ENCODE peak calls at places on chromosomes 7 and 10, in five cellular contexts. L is heart right ventricle, W is Peyer's patch, Z is aorta, M is body of pancreas. Q is an unnamed sample. For H3K4me1, the result is how much of the 10 kb centered on the place peaks cover.

GRCh38 chr7:7720193-7720592 is 1.8 kb upstream of the RPA3 start:
- DNase-seq in M (no peak), W (no peak), Z (no peak), L (no peak), Q (no peak)

GRCh38 chr10:43759216-43759615 is 110.5 kb upstream of the ZNF32 start:
- DNase-seq in M (no peak), Z (no peak), L (no peak), W (no peak), Q (no peak)

GRCh38 chr10:34956756-34957155 is 133.4 kb downstream of the CUL2 start:
- DNase-seq in L (no peak), M (no peak), Z (no peak), W (no peak), Q (no peak)

GRCh38 chr7:16563281-16564022 is 36.8 kb downstream of the LRRC72 start:
- DNase-seq in W (no peak), Z (no peak), M (no peak), L (no peak), Q (no peak)

GRCh38 chr10:110200518-110200917 is 6.9 kb upstream of the MXI1 start:
- DNase-seq in L (no peak), W (no peak), Z (no peak), M (no peak), Q (no peak)

GRCh38 chr10:70930251-70931000 is 42.1 kb upstream of the PCBD1 start:
- DNase-seq in L (no peak), W (no peak), Z (no peak), M (no peak), Q (no peak)

GRCh38 chr10:69505636-69506318 is 54.5 kb downstream of the TSPAN15 start:
- DNase-seq in W (peak), Z (no peak), L (no peak), M (no peak), Q (no peak)

GRCh38 chr7:16078076-16078952 is 343.0 kb downstream of the CRPPA start:
- DNase-seq in W (no peak), M (peak), L (no peak), Z (no peak), Q (no peak)

GRCh38 chr7:137757146-137757925 is 89.4 kb downstream of the DGKI start:
- DNase-seq in L (no peak), Z (no peak), M (no peak), W (no peak), Q (no peak)

GRCh38 chr10:44956717-44957706 is 2.6 kb upstream of the RASSF4 start:
- DNase-seq in M (no peak), Z (no peak), W (no peak), L (no peak), Q (no peak)

GRCh38 chr7:7843972-7844371 is 124.6 kb upstream of the GLCCI1 start:
- DNase-seq in L (no peak), W (no peak), M (no peak), Z (no peak), Q (no peak)

GRCh38 chr10:3053145-3053544 is 14.2 kb upstream of the PFKP start:
- DNase-seq in M (no peak), Z (no peak), W (no peak), L (no peak), Q (no peak)

GRCh38 chr10:3054816-3055202 is 12.5 kb upstream of the PFKP start:
- DNase-seq in Z (no peak), M (no peak), L (no peak), W (no peak), Q (no peak)

GRCh38 chr10:3051686-3052085 is 15.7 kb upstream of the PFKP start:
- DNase-seq in Z (no peak), M (no peak), L (no peak), W (no peak), Q (no peak)

GRCh38 chr10:3056280-3057037 is 10.9 kb upstream of the PFKP start:
- DNase-seq in W (no peak), Z (no peak), L (no peak), M (no peak), Q (no peak)

DNA sequence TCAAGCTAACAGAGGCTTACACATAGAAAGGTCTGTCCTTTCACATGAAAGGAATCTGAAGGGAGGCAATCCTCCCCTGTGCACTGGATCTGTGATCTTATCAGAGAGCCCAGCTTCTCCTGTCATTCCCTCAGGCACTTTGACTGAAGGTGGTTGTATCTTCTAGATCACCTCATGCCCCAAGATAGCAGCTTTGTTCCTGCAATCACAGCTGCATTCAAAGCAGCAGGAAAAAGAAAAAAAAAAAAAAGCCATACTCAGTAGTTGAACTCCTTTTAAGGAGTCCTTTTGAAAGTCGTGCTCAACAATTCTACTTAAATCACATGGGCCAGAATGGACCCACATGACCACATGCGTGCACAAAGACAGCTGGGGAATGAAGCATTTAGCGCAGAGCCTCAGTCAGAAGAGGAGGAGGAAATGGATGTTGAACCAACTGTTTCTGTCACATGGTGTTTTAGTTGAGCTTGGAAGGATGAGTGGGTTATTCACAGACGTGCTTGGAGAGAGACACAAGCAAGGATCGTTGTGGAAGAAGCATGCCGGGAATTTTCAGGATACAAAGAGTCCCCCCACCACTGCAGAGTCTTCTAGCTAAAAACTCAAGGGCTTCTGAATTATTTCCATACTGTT is 13.0 kb upstream of the PFKP start:
- DNase-seq in Z (no peak), W (no peak), M (no peak), L (no peak), Q (no peak)
- H3K4me1 ChIP-seq in Z (under half), W (under half), M (under half), L (under half), Q (under half)

DNA sequence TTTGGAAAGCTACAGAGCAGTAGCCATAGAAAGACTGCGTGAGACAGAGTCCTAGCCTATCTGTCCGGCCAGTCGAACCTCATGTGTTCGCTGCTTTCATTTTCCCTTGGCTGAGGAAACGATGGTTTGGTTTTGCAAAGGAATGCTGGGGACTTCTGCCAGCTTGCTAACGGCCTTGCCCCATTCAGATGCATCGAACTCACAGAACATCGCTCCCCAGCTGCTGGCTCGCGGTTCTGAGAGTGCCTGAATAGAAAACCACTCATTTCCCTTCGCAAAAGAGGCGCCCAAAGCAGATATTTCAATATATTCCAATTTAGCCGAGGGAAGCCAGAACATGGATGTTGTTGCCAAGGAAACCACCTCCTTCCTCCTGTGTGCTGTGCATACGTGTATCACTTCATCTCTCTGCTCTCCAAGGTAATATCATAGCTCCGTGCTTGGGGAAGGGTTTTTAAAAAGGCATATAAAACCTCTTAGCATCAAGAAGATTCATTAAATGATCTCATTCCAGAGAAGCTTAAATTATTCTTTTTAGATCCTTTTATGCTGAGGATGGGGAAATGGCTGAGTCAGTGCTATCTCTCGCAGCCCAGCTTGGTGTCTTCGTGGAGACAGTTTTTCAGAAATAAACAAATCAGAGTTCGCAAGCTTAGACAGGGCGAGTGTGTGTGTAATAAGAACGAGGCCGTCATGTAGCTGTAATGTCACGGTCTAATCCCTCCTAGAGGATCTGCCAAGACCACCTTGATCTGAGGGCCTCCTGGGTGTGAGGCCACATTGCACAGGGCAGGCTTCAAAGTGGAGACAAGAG is 215.2 kb downstream of the RPS24 start:
- DNase-seq in L (no peak), M (peak), W (no peak), Z (no peak), Q (peak)
- H3K4me1 ChIP-seq in L (under half), M (under half), W (under half), Z (under half), Q (under half)

GRCh38 chr7:4740796-4741195 is 34.6 kb upstream of the AP5Z1 start:
- DNase-seq in L (no peak), W (no peak), M (no peak), Z (no peak), Q (no peak)
- H3K4me1 ChIP-seq in L (half or more), W (under half), M (under half), Z (under half), Q (under half)

DNA sequence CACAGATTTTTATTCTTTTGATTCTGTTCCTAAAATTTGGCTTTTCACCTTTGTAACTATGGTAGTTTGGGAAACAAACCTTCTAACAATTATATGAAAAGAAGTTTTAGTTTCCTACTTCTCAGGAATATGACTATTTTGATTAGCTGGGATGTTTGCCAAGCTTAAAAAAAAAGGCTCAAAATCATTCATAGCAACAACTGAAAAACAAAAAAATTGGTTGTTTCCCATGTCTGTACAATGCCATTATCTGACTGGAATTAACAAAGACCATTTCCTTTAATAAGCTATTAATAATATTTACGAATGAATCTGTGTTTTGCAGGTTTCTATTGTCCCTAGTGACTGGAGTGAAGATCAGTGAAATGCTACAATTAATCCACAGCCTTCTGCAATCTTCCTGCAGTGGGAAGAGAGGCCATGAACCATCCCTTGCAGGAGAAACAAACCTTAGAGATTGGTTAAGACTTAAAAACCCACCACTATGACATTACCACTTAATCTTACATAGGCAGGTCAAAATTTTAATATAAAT is 4.2 kb downstream of the PURB start:
- DNase-seq in Z (no peak), M (no peak), W (no peak), L (no peak), Q (no peak)
- H3K4me1 ChIP-seq in Z (under half), M (half or more), W (half or more), L (half or more), Q (half or more)

GRCh38 chr10:127354255-127354654 is 157.9 kb upstream of the INSYN2A start:
- DNase-seq in L (no peak), M (no peak), W (no peak), Z (no peak), Q (no peak)
- H3K4me1 ChIP-seq in L (under half), M (under half), W (under half), Z (under half), Q (under half)

GRCh38 chr10:75175046-75175445 is 35.5 kb upstream of the VDAC2 start:
- DNase-seq in W (no peak), M (no peak), Z (no peak), L (no peak), Q (no peak)
- H3K4me1 ChIP-seq in W (under half), M (under half), Z (under half), L (under half), Q (under half)

DNA sequence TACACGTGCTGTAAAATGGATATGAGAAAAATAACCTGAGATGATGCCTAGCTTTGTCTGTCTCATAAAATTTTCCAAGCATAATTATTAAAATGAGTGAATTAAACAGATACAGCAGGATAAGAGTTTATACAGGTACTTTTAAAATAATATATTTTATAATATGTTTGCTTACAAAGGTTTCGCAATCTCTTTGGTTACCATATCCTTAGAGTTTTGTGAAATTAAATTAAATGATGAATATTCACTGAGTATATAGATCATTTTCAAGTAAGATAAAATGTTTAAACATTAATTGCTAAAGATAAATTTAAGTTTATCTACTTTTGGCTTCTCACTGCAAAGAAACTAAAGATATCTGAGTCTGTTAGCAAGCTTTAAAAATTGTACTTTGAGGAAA is 11.4 kb downstream of the SHTN1 start:
- DNase-seq in Z (no peak), W (no peak), M (no peak), L (no peak), Q (no peak)
- H3K4me1 ChIP-seq in Z (under half), W (under half), M (under half), L (under half), Q (under half)

DNA sequence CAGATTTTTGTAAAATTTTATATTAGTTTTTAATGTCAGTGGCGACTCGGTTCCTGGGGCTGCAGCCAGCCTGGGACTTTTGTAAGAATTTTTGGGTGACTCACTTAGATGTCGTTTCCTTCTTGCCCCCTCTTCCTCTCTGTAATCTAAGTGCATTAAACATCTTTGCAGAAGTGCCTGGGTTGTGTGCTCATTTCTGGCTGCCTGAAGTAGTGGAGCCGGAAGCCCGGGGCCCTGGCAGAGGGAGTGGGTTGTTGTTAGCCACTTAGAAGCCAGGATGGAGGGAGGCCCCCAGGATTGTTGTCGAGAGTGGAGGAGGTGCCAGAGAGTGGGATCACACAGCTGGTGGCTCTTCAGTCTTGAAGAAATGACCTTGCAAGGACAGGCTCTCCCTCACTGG is 11.0 kb upstream of the TRIM8 start:
- DNase-seq in Z (peak), M (no peak), L (no peak), W (no peak), Q (peak)
- H3K4me1 ChIP-seq in Z (under half), M (under half), L (half or more), W (under half), Q (under half)

GRCh38 chr7:112159346-112159745 is 46.9 kb downstream of the DOCK4 start:
- DNase-seq in M (no peak), L (no peak), Z (no peak), W (no peak), Q (no peak)
- H3K4me1 ChIP-seq in M (under half), L (under half), Z (under half), W (under half), Q (under half)

Q was measured in left lung.